ENCODE peak calls at places on chromosomes 1 and 21, in nine cellular contexts. M, Q, B, O, R, H, N, K and L are unnamed samples.

GRCh38 chr1:56644941-56645662 is at the start of gene PRKAA2:
- DNase-seq in N (peak; percentile 81), Q (peak; percentile 12), K (peak; percentile 33), H (peak; percentile 53), B (peak; percentile 75), O (peak; percentile 48), R (no peak), M (no peak), L (peak; percentile 4)

GRCh38 chr1:5857508-5858090 is 134.6 kb downstream of the NPHP4 start:
- DNase-seq in R (no peak), M (no peak), B (no peak), Q (no peak), N (no peak), O (no peak), H (no peak), K (no peak), L (no peak)

GRCh38 chr1:63299387-63299786 is 23.0 kb upstream of the FOXD3 start:
- DNase-seq in O (no peak), H (no peak), N (no peak), K (no peak), M (no peak), R (no peak), B (no peak), Q (no peak), L (no peak)

GRCh38 chr1:244207042-244207934 is 156.2 kb downstream of the ZBTB18 start:
- DNase-seq in O (no peak), B (peak; percentile 65), K (no peak), M (no peak), H (peak; percentile 37), R (no peak), N (no peak), Q (peak; percentile 57), L (no peak)

GRCh38 chr1:218336353-218336752 is 8.8 kb upstream of the TGFB2 start:
- DNase-seq in B (no peak), R (no peak), H (no peak), O (no peak), Q (peak; percentile 48), N (no peak), K (no peak), M (no peak), L (no peak)

GRCh38 chr1:168097921-168098528 is 38.7 kb downstream of the GPR161 start:
- DNase-seq in Q (no peak), B (no peak), K (no peak), H (no peak), N (no peak), R (no peak), M (no peak), O (no peak), L (no peak)

GRCh38 chr1:25797939-25798338 is 2.1 kb upstream of the SELENON start:
- DNase-seq in O (no peak), M (no peak), H (no peak), Q (no peak), B (peak; percentile 54), N (peak; percentile 75), R (peak; percentile 36), K (peak; percentile 67), L (peak; percentile 41)

GRCh38 chr1:5909576-5910275 is 82.5 kb downstream of the NPHP4 start:
- DNase-seq in N (no peak), B (no peak), M (no peak), Q (no peak), R (no peak), K (no peak), O (no peak), H (no peak), L (no peak)

GRCh38 chr1:202165942-202166843 is 5.8 kb upstream of the PTPN7 start:
- DNase-seq in K (peak; percentile 58), R (no peak), O (no peak), Q (peak; percentile 12), H (no peak), N (no peak), B (no peak), M (no peak), L (no peak)

GRCh38 chr21:35145626-35146236 is 96.6 kb upstream of the RUNX1 start:
- DNase-seq in Q (no peak), K (no peak), M (no peak), R (no peak), O (no peak), H (no peak), B (no peak), N (no peak), L (no peak)

GRCh38 chr21:34915364-34915834 is 133.7 kb downstream of the RUNX1 start:
- DNase-seq in Q (peak; percentile 65), K (no peak), O (no peak), N (no peak), M (no peak), B (peak; percentile 71), R (no peak), H (no peak), L (no peak)

GRCh38 chr1:58818075-58818474 is 34.2 kb upstream of the JUN start:
- DNase-seq in H (no peak), N (no peak), R (no peak), M (no peak), K (no peak), Q (peak; percentile 97), O (no peak), B (peak; percentile 97), L (no peak)

GRCh38 chr21:40732998-40733397 is 114.0 kb downstream of the DSCAM start:
- DNase-seq in H (no peak), K (no peak), M (no peak), Q (no peak), N (no peak), R (no peak), O (no peak), B (no peak), L (no peak)

GRCh38 chr1:31362032-31362431 is 10.8 kb downstream of the FABP3 start:
- DNase-seq in N (no peak), M (no peak), Q (no peak), H (no peak), B (no peak), K (no peak), R (no peak), O (no peak), L (no peak)

GRCh38 chr1:203629509-203630082 is 3.0 kb downstream of the ATP2B4 start:
- DNase-seq in M (no peak), R (peak; percentile 78), O (peak; percentile 57), N (peak; percentile 82), K (peak; percentile 74), H (peak; percentile 82), B (peak; percentile 85), Q (peak; percentile 52), L (peak; percentile 23)

GRCh38 chr1:2946999-2947650 is 74.1 kb upstream of the ACTRT2 start:
- DNase-seq in H (no peak), O (no peak), N (peak; percentile 23), K (no peak), M (no peak), B (no peak), Q (no peak), R (no peak), L (no peak)

GRCh38 chr1:204991342-204991844 is 51.6 kb upstream of the CNTN2 start:
- DNase-seq in Q (no peak), H (no peak), B (no peak), K (no peak), O (no peak), R (no peak), M (no peak), N (no peak), L (peak; percentile 24)
- TF ChIP-seq CTCF in Q (no peak), H (no peak), B (no peak), K (no peak), O (no peak), R (no peak), M (no peak), N (no peak), L (no peak)

DNA sequence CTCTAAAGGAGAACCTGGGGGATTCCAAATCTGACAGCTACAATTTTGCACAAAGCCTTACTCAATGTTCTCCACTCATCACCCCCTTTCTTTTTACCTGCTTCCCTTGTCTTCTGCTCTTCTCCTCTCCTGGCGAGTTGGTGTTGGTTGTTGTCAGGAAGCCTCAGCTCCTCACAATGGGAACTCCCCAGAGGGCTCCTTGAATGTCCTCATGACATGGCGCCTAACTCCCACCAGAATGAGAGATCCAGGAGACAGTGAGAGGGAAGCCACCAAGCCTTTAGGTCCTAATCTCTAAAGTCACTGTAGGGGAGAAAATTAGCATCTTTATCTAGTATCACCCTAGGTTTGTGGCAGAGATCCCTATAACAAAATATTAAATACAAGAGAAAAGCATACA is 87.8 kb downstream of the SLC16A1 start:
- DNase-seq in O (no peak), M (no peak), H (no peak), R (no peak), B (no peak), Q (no peak), N (no peak), K (no peak), L (no peak)
- H3K4me3 ChIP-seq in O (no peak overlapping the region), M (no peak overlapping the region), H (no peak overlapping the region), R (no peak overlapping the region), B (no peak overlapping the region), Q (no peak overlapping the region), N (no peak overlapping the region), K (no peak overlapping the region), L (no peak overlapping the region)

DNA sequence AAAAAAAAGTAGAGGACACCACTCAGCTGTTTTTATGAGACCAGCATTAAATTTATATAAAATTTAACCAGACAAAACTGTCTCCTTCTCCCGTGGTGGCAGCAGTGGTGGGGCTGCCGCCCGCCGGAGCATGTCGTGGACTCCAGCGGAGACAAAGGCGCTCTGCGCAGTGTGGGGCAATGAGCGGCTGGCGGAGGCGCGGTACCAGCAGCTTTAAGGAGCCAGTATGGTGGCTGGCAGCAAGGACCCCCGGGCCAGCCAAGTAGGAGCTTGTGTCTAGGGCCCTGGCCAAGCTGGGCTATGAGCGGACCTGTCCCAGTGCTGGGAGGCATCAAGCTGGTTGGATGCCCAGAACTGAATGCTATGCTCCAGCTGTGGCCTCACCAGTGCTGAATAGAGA is 2102.9 kb downstream of the NCAM2 start:
- DNase-seq in Q (no peak), K (no peak), N (no peak), R (no peak), M (no peak), H (no peak), O (no peak), B (no peak), L (no peak)
- TF ChIP-seq CTCF in Q (no peak), K (no peak), N (no peak), R (no peak), M (no peak), H (no peak), O (no peak), B (no peak), L (no peak)

GRCh38 chr1:214520544-214521165 is 30.7 kb downstream of the PTPN14 start:
- DNase-seq in O (no peak), N (no peak), K (no peak), H (no peak), B (no peak), Q (no peak), R (no peak), M (no peak), L (no peak)

GRCh38 chr1:214525535-214526019 is 25.8 kb downstream of the PTPN14 start:
- DNase-seq in Q (peak; percentile 64), O (no peak), K (no peak), B (no peak), M (no peak), R (no peak), N (no peak), H (no peak), L (peak; percentile 19)

GRCh38 chr1:214523124-214523824 is 28.1 kb downstream of the PTPN14 start:
- DNase-seq in M (no peak), B (no peak), N (no peak), Q (no peak), O (no peak), H (no peak), K (no peak), R (no peak), L (no peak)

DNA sequence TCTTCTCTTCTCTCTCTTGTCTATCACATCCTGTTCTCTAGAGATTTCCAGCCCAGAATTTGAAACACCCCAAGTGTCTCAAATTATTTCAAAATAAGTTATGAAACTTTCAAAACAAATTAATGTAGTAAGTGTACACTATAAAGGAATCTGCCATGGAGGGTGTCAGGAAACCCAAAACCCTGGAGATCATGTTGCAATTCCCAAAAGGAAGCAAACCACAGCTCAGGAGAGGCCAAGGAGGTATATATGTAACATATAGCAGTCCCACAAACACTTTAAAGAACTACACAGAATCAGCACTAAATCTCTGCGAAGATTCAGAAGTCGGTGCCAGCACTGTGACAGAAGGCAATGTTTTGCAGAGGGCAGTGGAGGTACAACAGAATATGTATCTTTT is 26.6 kb downstream of the PTPN14 start:
- DNase-seq in B (peak; percentile 41), O (no peak), Q (no peak), H (no peak), R (no peak), K (no peak), M (no peak), N (no peak), L (no peak)
- H3K4me3 ChIP-seq in B (no peak overlapping the region), O (no peak overlapping the region), Q (no peak overlapping the region), H (no peak overlapping the region), R (no peak overlapping the region), K (no peak overlapping the region), M (no peak overlapping the region), N (peak overlapping the region; percentile 39), L (no peak overlapping the region)